ENCODE peak calls at places on chromosomes 16 and 17, in nine cellular contexts. One of them, this sample, is unnamed.

GRCh38 chr16:68612996-68613395 is 32.1 kb upstream of the CDH3 start:
- DNase-seq in stimulated activated CD4-positive, alpha-beta T cell treated with anti-CD3 and anti-CD28 coated beads, Interleukin-4, amount 100 ng/mL, for 48 hours: no peak
- DNase-seq in stimulated activated naive CD8-positive, alpha-beta T cell treated with anti-CD3 and anti-CD28 coated beads, Interleukin-15, amount 100 ng/mL, for 72 hours: no peak
- DNase-seq in right cardiac atrium: no peak
- DNase-seq in GM23338: no peak
- DNase-seq in posterior cingulate gyrus: no peak
- DNase-seq in activated naive CD4-positive, alpha-beta T cell treated with anti-CD3 and anti-CD28 coated beads, Interleukin-2, amount 10 ng/mL, durations not matched to agents 7 days and 5 days: no peak
- DNase-seq in lower leg skin: no peak
- DNase-seq in kidney: no peak
- DNase-seq in this sample: no peak

GRCh38 chr17:49779730-49780220 is 8.7 kb upstream of the KAT7 start:
- DNase-seq in stimulated activated CD4-positive, alpha-beta T cell treated with anti-CD3 and anti-CD28 coated beads, Interleukin-4, amount 100 ng/mL, for 48 hours: no peak
- DNase-seq in stimulated activated naive CD8-positive, alpha-beta T cell treated with anti-CD3 and anti-CD28 coated beads, Interleukin-15, amount 100 ng/mL, for 72 hours: peak; percentile 23
- DNase-seq in right cardiac atrium: no peak
- DNase-seq in GM23338: peak; percentile 26
- DNase-seq in posterior cingulate gyrus: no peak
- DNase-seq in activated naive CD4-positive, alpha-beta T cell treated with anti-CD3 and anti-CD28 coated beads, Interleukin-2, amount 10 ng/mL, durations not matched to agents 7 days and 5 days: peak; percentile 37
- DNase-seq in lower leg skin: no peak
- DNase-seq in kidney: no peak
- DNase-seq in this sample: no peak

GRCh38 chr17:79675413-79675725 is 55.4 kb upstream of the ENPP7 start:
- DNase-seq in stimulated activated CD4-positive, alpha-beta T cell treated with anti-CD3 and anti-CD28 coated beads, Interleukin-4, amount 100 ng/mL, for 48 hours: no peak
- DNase-seq in stimulated activated naive CD8-positive, alpha-beta T cell treated with anti-CD3 and anti-CD28 coated beads, Interleukin-15, amount 100 ng/mL, for 72 hours: no peak
- DNase-seq in right cardiac atrium: no peak
- DNase-seq in GM23338: no peak
- DNase-seq in posterior cingulate gyrus: no peak
- DNase-seq in activated naive CD4-positive, alpha-beta T cell treated with anti-CD3 and anti-CD28 coated beads, Interleukin-2, amount 10 ng/mL, durations not matched to agents 7 days and 5 days: no peak
- DNase-seq in lower leg skin: no peak
- DNase-seq in kidney: no peak
- DNase-seq in this sample: no peak

GRCh38 chr16:25966172-25967097 is 274.7 kb downstream of the HS3ST4 start:
- DNase-seq in stimulated activated CD4-positive, alpha-beta T cell treated with anti-CD3 and anti-CD28 coated beads, Interleukin-4, amount 100 ng/mL, for 48 hours: no peak
- DNase-seq in stimulated activated naive CD8-positive, alpha-beta T cell treated with anti-CD3 and anti-CD28 coated beads, Interleukin-15, amount 100 ng/mL, for 72 hours: peak; percentile 33
- DNase-seq in right cardiac atrium: no peak
- DNase-seq in GM23338: no peak
- DNase-seq in posterior cingulate gyrus: no peak
- DNase-seq in activated naive CD4-positive, alpha-beta T cell treated with anti-CD3 and anti-CD28 coated beads, Interleukin-2, amount 10 ng/mL, durations not matched to agents 7 days and 5 days: peak; percentile 38
- DNase-seq in lower leg skin: no peak
- DNase-seq in kidney: no peak
- DNase-seq in this sample: no peak

GRCh38 chr16:26951950-26952349 is 114.8 kb upstream of the C16orf82 start:
- DNase-seq in stimulated activated CD4-positive, alpha-beta T cell treated with anti-CD3 and anti-CD28 coated beads, Interleukin-4, amount 100 ng/mL, for 48 hours: no peak
- DNase-seq in stimulated activated naive CD8-positive, alpha-beta T cell treated with anti-CD3 and anti-CD28 coated beads, Interleukin-15, amount 100 ng/mL, for 72 hours: no peak
- DNase-seq in right cardiac atrium: no peak
- DNase-seq in GM23338: no peak
- DNase-seq in posterior cingulate gyrus: no peak
- DNase-seq in activated naive CD4-positive, alpha-beta T cell treated with anti-CD3 and anti-CD28 coated beads, Interleukin-2, amount 10 ng/mL, durations not matched to agents 7 days and 5 days: no peak
- DNase-seq in lower leg skin: no peak
- DNase-seq in kidney: no peak
- DNase-seq in this sample: no peak

GRCh38 chr17:66493283-66494019 is 191.0 kb downstream of the PRKCA start:
- DNase-seq in stimulated activated CD4-positive, alpha-beta T cell treated with anti-CD3 and anti-CD28 coated beads, Interleukin-4, amount 100 ng/mL, for 48 hours: no peak
- DNase-seq in stimulated activated naive CD8-positive, alpha-beta T cell treated with anti-CD3 and anti-CD28 coated beads, Interleukin-15, amount 100 ng/mL, for 72 hours: no peak
- DNase-seq in right cardiac atrium: no peak
- DNase-seq in GM23338: no peak
- DNase-seq in posterior cingulate gyrus: no peak
- DNase-seq in activated naive CD4-positive, alpha-beta T cell treated with anti-CD3 and anti-CD28 coated beads, Interleukin-2, amount 10 ng/mL, durations not matched to agents 7 days and 5 days: no peak
- DNase-seq in lower leg skin: no peak
- DNase-seq in kidney: no peak
- DNase-seq in this sample: no peak

GRCh38 chr16:31438414-31438813 is 4.2 kb downstream of the ZNF843 start:
- DNase-seq in stimulated activated CD4-positive, alpha-beta T cell treated with anti-CD3 and anti-CD28 coated beads, Interleukin-4, amount 100 ng/mL, for 48 hours: no peak
- DNase-seq in stimulated activated naive CD8-positive, alpha-beta T cell treated with anti-CD3 and anti-CD28 coated beads, Interleukin-15, amount 100 ng/mL, for 72 hours: no peak
- DNase-seq in right cardiac atrium: no peak
- DNase-seq in GM23338: no peak
- DNase-seq in posterior cingulate gyrus: no peak
- DNase-seq in activated naive CD4-positive, alpha-beta T cell treated with anti-CD3 and anti-CD28 coated beads, Interleukin-2, amount 10 ng/mL, durations not matched to agents 7 days and 5 days: no peak
- DNase-seq in lower leg skin: no peak
- DNase-seq in kidney: no peak
- DNase-seq in this sample: no peak

GRCh38 chr17:78935419-78936323 is 10.5 kb upstream of the TIMP2 start:
- DNase-seq in stimulated activated CD4-positive, alpha-beta T cell treated with anti-CD3 and anti-CD28 coated beads, Interleukin-4, amount 100 ng/mL, for 48 hours: no peak
- DNase-seq in stimulated activated naive CD8-positive, alpha-beta T cell treated with anti-CD3 and anti-CD28 coated beads, Interleukin-15, amount 100 ng/mL, for 72 hours: no peak
- DNase-seq in right cardiac atrium: peak; percentile 80
- DNase-seq in GM23338: no peak
- DNase-seq in posterior cingulate gyrus: no peak
- DNase-seq in activated naive CD4-positive, alpha-beta T cell treated with anti-CD3 and anti-CD28 coated beads, Interleukin-2, amount 10 ng/mL, durations not matched to agents 7 days and 5 days: no peak
- DNase-seq in lower leg skin: peak; percentile 73
- DNase-seq in kidney: peak; percentile 79
- DNase-seq in this sample: peak; percentile 89

This sample was measured in brain pericyte.